ENCODE peak calls at places on chromosomes 13 and 19, in ten cellular contexts. One of them, this sample, is unnamed.

GRCh38 chr13:42333613-42334328 is 61.8 kb downstream of the AKAP11 start:
- DNase-seq in activated CD4-positive, alpha-beta T cell treated with anti-CD3 and anti-CD28 coated beads, Interleukin-2, amount 50 U/mL, for 1 hour: no peak
- DNase-seq in body of pancreas: no peak
- DNase-seq in endothelial cell: peak
- DNase-seq in esophagus squamous epithelium: no peak
- DNase-seq in fibroblast of the aortic adventitia: peak
- DNase-seq in Right ventricle myocardium superior: no peak
- DNase-seq in SW480: peak
- DNase-seq in nucleus accumbens: no peak
- DNase-seq in psoas muscle: no peak
- DNase-seq in this sample: peak

GRCh38 chr19:34145741-34146202 is 26.5 kb upstream of the LSM14A start:
- DNase-seq in activated CD4-positive, alpha-beta T cell treated with anti-CD3 and anti-CD28 coated beads, Interleukin-2, amount 50 U/mL, for 1 hour: peak
- DNase-seq in body of pancreas: peak
- DNase-seq in endothelial cell: peak
- DNase-seq in esophagus squamous epithelium: no peak
- DNase-seq in fibroblast of the aortic adventitia: peak
- DNase-seq in Right ventricle myocardium superior: no peak
- DNase-seq in SW480: peak
- DNase-seq in nucleus accumbens: no peak
- DNase-seq in psoas muscle: no peak
- DNase-seq in this sample: peak

GRCh38 chr19:439167-439900 is 21.5 kb downstream of the SHC2 start:
- DNase-seq in activated CD4-positive, alpha-beta T cell treated with anti-CD3 and anti-CD28 coated beads, Interleukin-2, amount 50 U/mL, for 1 hour: no peak
- DNase-seq in body of pancreas: no peak
- DNase-seq in endothelial cell: no peak
- DNase-seq in esophagus squamous epithelium: no peak
- DNase-seq in fibroblast of the aortic adventitia: no peak
- DNase-seq in Right ventricle myocardium superior: peak
- DNase-seq in SW480: no peak
- DNase-seq in nucleus accumbens: no peak
- DNase-seq in psoas muscle: no peak
- DNase-seq in this sample: no peak

GRCh38 chr13:33940898-33941297 is 122.9 kb downstream of the RFC3 start:
- DNase-seq in activated CD4-positive, alpha-beta T cell treated with anti-CD3 and anti-CD28 coated beads, Interleukin-2, amount 50 U/mL, for 1 hour: no peak
- DNase-seq in body of pancreas: no peak
- DNase-seq in endothelial cell: no peak
- DNase-seq in esophagus squamous epithelium: no peak
- DNase-seq in fibroblast of the aortic adventitia: peak
- DNase-seq in Right ventricle myocardium superior: no peak
- DNase-seq in SW480: no peak
- DNase-seq in nucleus accumbens: no peak
- DNase-seq in psoas muscle: no peak
- DNase-seq in this sample: peak

GRCh38 chr19:12867120-12868099 is 13.8 kb downstream of the DNASE2 start:
- DNase-seq in activated CD4-positive, alpha-beta T cell treated with anti-CD3 and anti-CD28 coated beads, Interleukin-2, amount 50 U/mL, for 1 hour: peak
- DNase-seq in body of pancreas: peak
- DNase-seq in endothelial cell: peak
- DNase-seq in esophagus squamous epithelium: no peak
- DNase-seq in fibroblast of the aortic adventitia: peak
- DNase-seq in Right ventricle myocardium superior: peak
- DNase-seq in SW480: no peak
- DNase-seq in nucleus accumbens: no peak
- DNase-seq in psoas muscle: peak
- DNase-seq in this sample: peak

GRCh38 chr13:109708014-109708617 is 78.3 kb downstream of the IRS2 start:
- DNase-seq in activated CD4-positive, alpha-beta T cell treated with anti-CD3 and anti-CD28 coated beads, Interleukin-2, amount 50 U/mL, for 1 hour: no peak
- DNase-seq in body of pancreas: no peak
- DNase-seq in endothelial cell: no peak
- DNase-seq in esophagus squamous epithelium: no peak
- DNase-seq in fibroblast of the aortic adventitia: no peak
- DNase-seq in Right ventricle myocardium superior: no peak
- DNase-seq in SW480: no peak
- DNase-seq in nucleus accumbens: no peak
- DNase-seq in psoas muscle: no peak
- DNase-seq in this sample: no peak

GRCh38 chr19:47267350-47267759 is 7.3 kb upstream of the INAFM1 start:
- DNase-seq in activated CD4-positive, alpha-beta T cell treated with anti-CD3 and anti-CD28 coated beads, Interleukin-2, amount 50 U/mL, for 1 hour: no peak
- DNase-seq in body of pancreas: peak
- DNase-seq in endothelial cell: no peak
- DNase-seq in esophagus squamous epithelium: no peak
- DNase-seq in fibroblast of the aortic adventitia: no peak
- DNase-seq in Right ventricle myocardium superior: no peak
- DNase-seq in SW480: no peak
- DNase-seq in nucleus accumbens: peak
- DNase-seq in psoas muscle: peak
- DNase-seq in this sample: no peak

GRCh38 chr13:26247608-26248007 is 6.3 kb upstream of the CDK8 start:
- DNase-seq in activated CD4-positive, alpha-beta T cell treated with anti-CD3 and anti-CD28 coated beads, Interleukin-2, amount 50 U/mL, for 1 hour: no peak
- DNase-seq in body of pancreas: no peak
- DNase-seq in endothelial cell: no peak
- DNase-seq in esophagus squamous epithelium: no peak
- DNase-seq in fibroblast of the aortic adventitia: peak
- DNase-seq in Right ventricle myocardium superior: no peak
- DNase-seq in SW480: no peak
- DNase-seq in nucleus accumbens: no peak
- DNase-seq in psoas muscle: no peak
- DNase-seq in this sample: no peak

GRCh38 chr13:26112843-26113242 is 61.0 kb upstream of the SHISA2 start:
- DNase-seq in activated CD4-positive, alpha-beta T cell treated with anti-CD3 and anti-CD28 coated beads, Interleukin-2, amount 50 U/mL, for 1 hour: no peak
- DNase-seq in body of pancreas: no peak
- DNase-seq in endothelial cell: no peak
- DNase-seq in esophagus squamous epithelium: no peak
- DNase-seq in fibroblast of the aortic adventitia: no peak
- DNase-seq in Right ventricle myocardium superior: no peak
- DNase-seq in SW480: peak
- DNase-seq in nucleus accumbens: no peak
- DNase-seq in psoas muscle: no peak
- DNase-seq in this sample: no peak

GRCh38 chr13:56501750-56502149 is 639.0 kb upstream of the PRR20A start:
- DNase-seq in activated CD4-positive, alpha-beta T cell treated with anti-CD3 and anti-CD28 coated beads, Interleukin-2, amount 50 U/mL, for 1 hour: no peak
- DNase-seq in body of pancreas: no peak
- DNase-seq in endothelial cell: no peak
- DNase-seq in esophagus squamous epithelium: no peak
- DNase-seq in fibroblast of the aortic adventitia: no peak
- DNase-seq in Right ventricle myocardium superior: no peak
- DNase-seq in SW480: no peak
- DNase-seq in nucleus accumbens: no peak
- DNase-seq in psoas muscle: no peak
- DNase-seq in this sample: no peak

GRCh38 chr13:30479154-30479553 is 13.4 kb upstream of the HMGB1 start:
- DNase-seq in activated CD4-positive, alpha-beta T cell treated with anti-CD3 and anti-CD28 coated beads, Interleukin-2, amount 50 U/mL, for 1 hour: no peak
- DNase-seq in body of pancreas: no peak
- DNase-seq in endothelial cell: no peak
- DNase-seq in esophagus squamous epithelium: no peak
- DNase-seq in fibroblast of the aortic adventitia: no peak
- DNase-seq in Right ventricle myocardium superior: no peak
- DNase-seq in SW480: no peak
- DNase-seq in nucleus accumbens: no peak
- DNase-seq in psoas muscle: no peak
- DNase-seq in this sample: no peak

GRCh38 chr19:18946918-18947317 is 5.9 kb upstream of the HOMER3 start:
- DNase-seq in activated CD4-positive, alpha-beta T cell treated with anti-CD3 and anti-CD28 coated beads, Interleukin-2, amount 50 U/mL, for 1 hour: no peak
- DNase-seq in body of pancreas: no peak
- DNase-seq in endothelial cell: no peak
- DNase-seq in esophagus squamous epithelium: no peak
- DNase-seq in fibroblast of the aortic adventitia: no peak
- DNase-seq in Right ventricle myocardium superior: no peak
- DNase-seq in SW480: no peak
- DNase-seq in nucleus accumbens: no peak
- DNase-seq in psoas muscle: no peak
- DNase-seq in this sample: no peak

GRCh38 chr19:3409346-3410064 is 43.1 kb downstream of the NFIC start:
- DNase-seq in activated CD4-positive, alpha-beta T cell treated with anti-CD3 and anti-CD28 coated beads, Interleukin-2, amount 50 U/mL, for 1 hour: no peak
- DNase-seq in body of pancreas: peak
- DNase-seq in endothelial cell: no peak
- DNase-seq in esophagus squamous epithelium: no peak
- DNase-seq in fibroblast of the aortic adventitia: no peak
- DNase-seq in Right ventricle myocardium superior: peak
- DNase-seq in SW480: no peak
- DNase-seq in nucleus accumbens: no peak
- DNase-seq in psoas muscle: peak
- DNase-seq in this sample: no peak

GRCh38 chr13:110528911-110529310 is 32.6 kb downstream of the RAB20 start:
- DNase-seq in activated CD4-positive, alpha-beta T cell treated with anti-CD3 and anti-CD28 coated beads, Interleukin-2, amount 50 U/mL, for 1 hour: no peak
- DNase-seq in body of pancreas: no peak
- DNase-seq in endothelial cell: no peak
- DNase-seq in esophagus squamous epithelium: no peak
- DNase-seq in fibroblast of the aortic adventitia: no peak
- DNase-seq in Right ventricle myocardium superior: no peak
- DNase-seq in SW480: no peak
- DNase-seq in nucleus accumbens: no peak
- DNase-seq in psoas muscle: no peak
- DNase-seq in this sample: no peak

GRCh38 chr13:28379371-28380083 is 115.4 kb downstream of the FLT1 start:
- DNase-seq in activated CD4-positive, alpha-beta T cell treated with anti-CD3 and anti-CD28 coated beads, Interleukin-2, amount 50 U/mL, for 1 hour: no peak
- DNase-seq in body of pancreas: no peak
- DNase-seq in endothelial cell: no peak
- DNase-seq in esophagus squamous epithelium: no peak
- DNase-seq in fibroblast of the aortic adventitia: no peak
- DNase-seq in Right ventricle myocardium superior: no peak
- DNase-seq in SW480: no peak
- DNase-seq in nucleus accumbens: no peak
- DNase-seq in psoas muscle: no peak
- DNase-seq in this sample: no peak

GRCh38 chr13:42009057-42009456 is 39.4 kb upstream of the DGKH start:
- DNase-seq in activated CD4-positive, alpha-beta T cell treated with anti-CD3 and anti-CD28 coated beads, Interleukin-2, amount 50 U/mL, for 1 hour: no peak
- DNase-seq in body of pancreas: no peak
- DNase-seq in endothelial cell: no peak
- DNase-seq in esophagus squamous epithelium: no peak
- DNase-seq in fibroblast of the aortic adventitia: no peak
- DNase-seq in Right ventricle myocardium superior: no peak
- DNase-seq in SW480: no peak
- DNase-seq in nucleus accumbens: no peak
- DNase-seq in psoas muscle: no peak
- DNase-seq in this sample: no peak

GRCh38 chr19:12126707-12127106 is 13.4 kb downstream of the ZNF20 start:
- DNase-seq in activated CD4-positive, alpha-beta T cell treated with anti-CD3 and anti-CD28 coated beads, Interleukin-2, amount 50 U/mL, for 1 hour: no peak
- DNase-seq in body of pancreas: peak
- DNase-seq in endothelial cell: no peak
- DNase-seq in esophagus squamous epithelium: no peak
- DNase-seq in fibroblast of the aortic adventitia: peak
- DNase-seq in Right ventricle myocardium superior: no peak
- DNase-seq in SW480: peak
- DNase-seq in nucleus accumbens: peak
- DNase-seq in psoas muscle: no peak
- DNase-seq in this sample: no peak

GRCh38 chr13:20015763-20016162 is 57.2 kb downstream of the ZMYM2 start:
- DNase-seq in activated CD4-positive, alpha-beta T cell treated with anti-CD3 and anti-CD28 coated beads, Interleukin-2, amount 50 U/mL, for 1 hour: no peak
- DNase-seq in body of pancreas: no peak
- DNase-seq in endothelial cell: no peak
- DNase-seq in esophagus squamous epithelium: no peak
- DNase-seq in fibroblast of the aortic adventitia: no peak
- DNase-seq in Right ventricle myocardium superior: no peak
- DNase-seq in SW480: no peak
- DNase-seq in nucleus accumbens: no peak
- DNase-seq in psoas muscle: no peak
- DNase-seq in this sample: no peak

GRCh38 chr19:6536138-6536671 is 5.4 kb downstream of the TNFSF9 start:
- DNase-seq in activated CD4-positive, alpha-beta T cell treated with anti-CD3 and anti-CD28 coated beads, Interleukin-2, amount 50 U/mL, for 1 hour: peak
- DNase-seq in body of pancreas: peak
- DNase-seq in endothelial cell: no peak
- DNase-seq in esophagus squamous epithelium: peak
- DNase-seq in fibroblast of the aortic adventitia: peak
- DNase-seq in Right ventricle myocardium superior: no peak
- DNase-seq in SW480: peak
- DNase-seq in nucleus accumbens: peak
- DNase-seq in psoas muscle: peak
- DNase-seq in this sample: peak

GRCh38 chr19:47518139-47518538 is 3.3 kb upstream of the NAPA start:
- DNase-seq in activated CD4-positive, alpha-beta T cell treated with anti-CD3 and anti-CD28 coated beads, Interleukin-2, amount 50 U/mL, for 1 hour: no peak
- DNase-seq in body of pancreas: no peak
- DNase-seq in endothelial cell: no peak
- DNase-seq in esophagus squamous epithelium: no peak
- DNase-seq in fibroblast of the aortic adventitia: no peak
- DNase-seq in Right ventricle myocardium superior: no peak
- DNase-seq in SW480: no peak
- DNase-seq in nucleus accumbens: no peak
- DNase-seq in psoas muscle: no peak
- DNase-seq in this sample: no peak

GRCh38 chr19:46714523-46715106 is 2.3 kb downstream of the PRKD2 start:
- DNase-seq in activated CD4-positive, alpha-beta T cell treated with anti-CD3 and anti-CD28 coated beads, Interleukin-2, amount 50 U/mL, for 1 hour: peak
- DNase-seq in body of pancreas: no peak
- DNase-seq in endothelial cell: no peak
- DNase-seq in esophagus squamous epithelium: no peak
- DNase-seq in fibroblast of the aortic adventitia: no peak
- DNase-seq in Right ventricle myocardium superior: no peak
- DNase-seq in SW480: peak
- DNase-seq in nucleus accumbens: no peak
- DNase-seq in psoas muscle: no peak
- DNase-seq in this sample: peak

GRCh38 chr13:109740721-109741120 is 45.7 kb downstream of the IRS2 start:
- DNase-seq in activated CD4-positive, alpha-beta T cell treated with anti-CD3 and anti-CD28 coated beads, Interleukin-2, amount 50 U/mL, for 1 hour: no peak
- DNase-seq in body of pancreas: no peak
- DNase-seq in endothelial cell: no peak
- DNase-seq in esophagus squamous epithelium: no peak
- DNase-seq in fibroblast of the aortic adventitia: no peak
- DNase-seq in Right ventricle myocardium superior: no peak
- DNase-seq in SW480: no peak
- DNase-seq in nucleus accumbens: no peak
- DNase-seq in psoas muscle: no peak
- DNase-seq in this sample: no peak

GRCh38 chr13:110001622-110002275 is 215.4 kb upstream of the IRS2 start:
- DNase-seq in activated CD4-positive, alpha-beta T cell treated with anti-CD3 and anti-CD28 coated beads, Interleukin-2, amount 50 U/mL, for 1 hour: no peak
- DNase-seq in body of pancreas: no peak
- DNase-seq in endothelial cell: no peak
- DNase-seq in esophagus squamous epithelium: no peak
- DNase-seq in fibroblast of the aortic adventitia: peak
- DNase-seq in Right ventricle myocardium superior: no peak
- DNase-seq in SW480: no peak
- DNase-seq in nucleus accumbens: no peak
- DNase-seq in psoas muscle: no peak
- DNase-seq in this sample: peak

GRCh38 chr13:59510377-59510776 is 653.4 kb downstream of the DIAPH3 start:
- DNase-seq in activated CD4-positive, alpha-beta T cell treated with anti-CD3 and anti-CD28 coated beads, Interleukin-2, amount 50 U/mL, for 1 hour: no peak
- DNase-seq in body of pancreas: no peak
- DNase-seq in endothelial cell: no peak
- DNase-seq in esophagus squamous epithelium: no peak
- DNase-seq in fibroblast of the aortic adventitia: no peak
- DNase-seq in Right ventricle myocardium superior: no peak
- DNase-seq in SW480: no peak
- DNase-seq in nucleus accumbens: no peak
- DNase-seq in psoas muscle: no peak
- DNase-seq in this sample: no peak

GRCh38 chr13:110421696-110422395 is 114.8 kb downstream of the COL4A2 start:
- DNase-seq in activated CD4-positive, alpha-beta T cell treated with anti-CD3 and anti-CD28 coated beads, Interleukin-2, amount 50 U/mL, for 1 hour: no peak
- DNase-seq in body of pancreas: no peak
- DNase-seq in endothelial cell: no peak
- DNase-seq in esophagus squamous epithelium: no peak
- DNase-seq in fibroblast of the aortic adventitia: peak
- DNase-seq in Right ventricle myocardium superior: no peak
- DNase-seq in SW480: peak
- DNase-seq in nucleus accumbens: no peak
- DNase-seq in psoas muscle: no peak
- DNase-seq in this sample: peak

GRCh38 chr13:66680031-66680430 is 550.1 kb downstream of the PCDH9 start:
- DNase-seq in activated CD4-positive, alpha-beta T cell treated with anti-CD3 and anti-CD28 coated beads, Interleukin-2, amount 50 U/mL, for 1 hour: no peak
- DNase-seq in body of pancreas: no peak
- DNase-seq in endothelial cell: no peak
- DNase-seq in esophagus squamous epithelium: no peak
- DNase-seq in fibroblast of the aortic adventitia: no peak
- DNase-seq in Right ventricle myocardium superior: no peak
- DNase-seq in SW480: no peak
- DNase-seq in nucleus accumbens: no peak
- DNase-seq in psoas muscle: no peak
- DNase-seq in this sample: no peak

This sample was measured in EL.